ENCODE peak calls at places on chromosomes 4 and X, in six cellular contexts. F, A, T, O, S and J are unnamed samples.

GRCh38 chr4:109301691-109302365 is 630 bp downstream of the COL25A1 start:
- DNase-seq in F (no peak), A (no peak), T (no peak), O (no peak), S (no peak), J (no peak)

GRCh38 chr4:142407569-142407968 is 438.5 kb downstream of the INPP4B start:
- DNase-seq in F (no peak), A (no peak), T (no peak), O (no peak), S (no peak), J (peak; percentile 22)

GRCh38 chr4:115537387-115537786 is 424.0 kb upstream of the NDST4 start:
- DNase-seq in F (no peak), A (no peak), T (no peak), O (no peak), S (no peak), J (no peak)

GRCh38 chrX:41180194-41180902 is 95.1 kb downstream of the USP9X start:
- DNase-seq in F (peak; percentile 56), A (peak; percentile 45), T (no peak), O (peak; percentile 42), S (no peak), J (peak; percentile 42)

GRCh38 chr4:55396305-55397023 is 707 bp downstream of the TMEM165 start:
- DNase-seq in F (peak; percentile 43), A (peak; percentile 15), T (no peak), O (peak; percentile 41), S (peak; percentile 80), J (peak; percentile 31)

GRCh38 chr4:38449506-38450174 is 214.4 kb upstream of the KLF3 start:
- DNase-seq in F (no peak), A (no peak), T (no peak), O (no peak), S (no peak), J (peak; percentile 16)

GRCh38 chr4:31727030-31727429 is 1006.9 kb downstream of the PCDH7 start:
- DNase-seq in F (no peak), A (no peak), T (no peak), O (no peak), S (no peak), J (no peak)

GRCh38 chrX:19904778-19905367 is 17.5 kb upstream of the SH3KBP1 start:
- DNase-seq in F (peak; percentile 42), A (peak; percentile 9), T (no peak), O (peak; percentile 54), S (no peak), J (no peak)

GRCh38 chrX:45351478-45351877 is 150.8 kb upstream of the DIPK2B start:
- DNase-seq in F (no peak), A (no peak), T (no peak), O (peak; percentile 26), S (no peak), J (peak; percentile 74)

GRCh38 chrX:154373340-154374306 is 811 bp downstream of the FLNA start:
- DNase-seq in F (no peak), A (no peak), T (no peak), O (peak; percentile 81), S (peak; percentile 81), J (peak; percentile 67)

GRCh38 chrX:46184749-46185148 is 360.5 kb downstream of the ZNF674 start:
- DNase-seq in F (no peak), A (no peak), T (no peak), O (peak; percentile 87), S (no peak), J (no peak)

GRCh38 chr4:48649505-48649904 is 130.6 kb downstream of the FRYL start:
- DNase-seq in F (no peak), A (no peak), T (no peak), O (no peak), S (no peak), J (no peak)

GRCh38 chr4:39706334-39706733 is 8.4 kb downstream of the UBE2K start:
- DNase-seq in F (no peak), A (no peak), T (no peak), O (peak; percentile 65), S (no peak), J (peak; percentile 82)

GRCh38 chr4:2048831-2049230 is 10.3 kb upstream of the NAT8L start:
- DNase-seq in F (no peak), A (no peak), T (no peak), O (no peak), S (peak; percentile 37), J (no peak)

GRCh38 chr4:148017801-148018200 is 285.9 kb downstream of the ARHGAP10 start:
- DNase-seq in F (no peak), A (no peak), T (no peak), O (no peak), S (no peak), J (peak; percentile 21)

GRCh38 chr4:152020073-152020472 is 259.3 kb upstream of the GATB start:
- DNase-seq in F (no peak), A (no peak), T (no peak), O (no peak), S (no peak), J (no peak)

GRCh38 chr4:73828945-73829344 is 7.5 kb upstream of the CXCL6 start:
- DNase-seq in F (no peak), A (no peak), T (no peak), O (peak; percentile 77), S (no peak), J (peak; percentile 76)

GRCh38 chrX:70504772-70505450 is 60.3 kb downstream of the DLG3 start:
- DNase-seq in F (no peak), A (no peak), T (no peak), O (no peak), S (no peak), J (no peak)
- H3K9me3 ChIP-seq in F (no peaks in the 10 kb centered on the region), A (no peaks in the 10 kb centered on the region), T (no peaks in the 10 kb centered on the region), O (peaks cover 3% of the 10 kb centered on the region), S (no peaks in the 10 kb centered on the region), J (no peaks in the 10 kb centered on the region)

GRCh38 chr4:187183351-187183750 is 459.7 kb upstream of the FAT1 start:
- DNase-seq in F (no peak), A (no peak), T (no peak), O (no peak), S (no peak), J (peak; percentile 84)
- H3K9me3 ChIP-seq in F (no peaks in the 10 kb centered on the region), A (no peaks in the 10 kb centered on the region), T (no peaks in the 10 kb centered on the region), O (no peaks in the 10 kb centered on the region), S (no peaks in the 10 kb centered on the region), J (no peaks in the 10 kb centered on the region)

DNA sequence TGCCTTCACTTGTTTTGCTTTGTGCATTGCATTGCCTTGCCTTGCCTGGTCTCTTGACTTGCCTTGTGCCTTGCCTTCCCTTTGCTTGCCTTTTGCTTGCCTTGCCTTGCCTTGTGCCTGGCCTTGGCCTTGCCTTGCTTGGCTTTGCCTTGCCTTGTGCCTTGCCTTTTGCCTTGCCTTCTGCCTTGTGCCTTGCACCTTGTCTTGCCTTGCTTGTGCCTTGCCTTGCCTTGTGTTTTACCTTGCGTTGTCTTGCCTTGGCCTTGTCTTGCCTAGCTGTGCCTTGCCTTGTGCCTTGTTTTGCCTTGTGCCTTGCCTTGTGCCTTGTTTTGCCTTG is 95.3 kb downstream of the TAB3 start:
- DNase-seq in F (no peak), A (no peak), T (no peak), O (no peak), S (no peak), J (no peak)
- H3K9me3 ChIP-seq in F (no peaks in the 10 kb centered on the region), A (no peaks in the 10 kb centered on the region), T (no peaks in the 10 kb centered on the region), O (peaks cover 15% of the 10 kb centered on the region), S (no peaks in the 10 kb centered on the region), J (peaks cover 5% of the 10 kb centered on the region)

DNA sequence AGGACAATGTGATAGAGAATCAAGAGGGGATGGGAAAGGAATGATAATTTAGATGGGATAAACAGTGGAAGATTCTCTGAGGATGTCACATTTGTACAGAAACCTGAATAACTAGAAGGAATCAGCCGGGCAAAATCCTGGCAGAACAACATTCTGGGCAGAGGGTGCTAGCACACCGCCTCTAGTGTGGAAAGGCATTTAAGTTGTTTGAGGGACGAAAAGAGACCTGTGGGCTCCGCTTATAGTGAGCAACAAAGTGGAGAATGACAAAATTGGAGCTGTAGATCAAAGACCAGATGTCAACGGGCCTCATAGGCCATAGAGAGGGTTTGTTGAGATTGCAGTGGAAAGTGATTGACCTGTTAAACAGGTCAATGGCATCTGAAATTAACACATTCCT is 596.0 kb upstream of the SLIT2 start:
- DNase-seq in F (no peak), A (no peak), T (no peak), O (no peak), S (no peak), J (no peak)
- H3K9me3 ChIP-seq in F (no peaks in the 10 kb centered on the region), A (no peaks in the 10 kb centered on the region), T (no peaks in the 10 kb centered on the region), O (no peaks in the 10 kb centered on the region), S (no peaks in the 10 kb centered on the region), J (no peaks in the 10 kb centered on the region)